ENCODE peak calls at places on chromosomes 4 and X, in four cellular contexts. One of them, this sample, is unnamed.

GRCh38 chrX:1323315-1323714 is 13.3 kb upstream of the IL3RA start:
- DNase-seq in stimulated activated CD8-positive, alpha-beta memory T cell treated with anti-CD3 and anti-CD28 coated beads, Interleukin-15, amount 100 ng/mL, for 4 hours: no peak
- DNase-seq in ovary: no peak
- DNase-seq in astrocyte of the hippocampus: no peak
- DNase-seq in this sample: no peak

GRCh38 chr4:52420330-52420729 is 238.8 kb downstream of the USP46 start:
- DNase-seq in astrocyte of the hippocampus: no peak
- DNase-seq in ovary: no peak
- DNase-seq in stimulated activated CD8-positive, alpha-beta memory T cell treated with anti-CD3 and anti-CD28 coated beads, Interleukin-15, amount 100 ng/mL, for 4 hours: no peak
- DNase-seq in this sample: no peak

GRCh38 chrX:72094894-72095293 is 36.8 kb downstream of the RTL5 start:
- DNase-seq in astrocyte of the hippocampus: peak; percentile 16
- DNase-seq in stimulated activated CD8-positive, alpha-beta memory T cell treated with anti-CD3 and anti-CD28 coated beads, Interleukin-15, amount 100 ng/mL, for 4 hours: peak; percentile 24
- DNase-seq in ovary: peak; percentile 62
- DNase-seq in this sample: no peak

GRCh38 chr4:48968814-48969213 is 17.3 kb upstream of the CWH43 start:
- DNase-seq in ovary: no peak
- DNase-seq in astrocyte of the hippocampus: peak; percentile 72
- DNase-seq in stimulated activated CD8-positive, alpha-beta memory T cell treated with anti-CD3 and anti-CD28 coated beads, Interleukin-15, amount 100 ng/mL, for 4 hours: no peak
- DNase-seq in this sample: no peak

GRCh38 chrX:16992902-16993301 is 46.4 kb downstream of the REPS2 start:
- DNase-seq in stimulated activated CD8-positive, alpha-beta memory T cell treated with anti-CD3 and anti-CD28 coated beads, Interleukin-15, amount 100 ng/mL, for 4 hours: no peak
- DNase-seq in ovary: no peak
- DNase-seq in astrocyte of the hippocampus: no peak
- DNase-seq in this sample: no peak

GRCh38 chr4:183686461-183686860 is 27.4 kb downstream of the TRAPPC11 start:
- DNase-seq in astrocyte of the hippocampus: no peak
- DNase-seq in stimulated activated CD8-positive, alpha-beta memory T cell treated with anti-CD3 and anti-CD28 coated beads, Interleukin-15, amount 100 ng/mL, for 4 hours: no peak
- DNase-seq in ovary: no peak
- DNase-seq in this sample: no peak

GRCh38 chr4:147378780-147379179 is 102.1 kb upstream of the EDNRA start:
- DNase-seq in ovary: no peak
- DNase-seq in astrocyte of the hippocampus: no peak
- DNase-seq in stimulated activated CD8-positive, alpha-beta memory T cell treated with anti-CD3 and anti-CD28 coated beads, Interleukin-15, amount 100 ng/mL, for 4 hours: no peak
- DNase-seq in this sample: no peak

GRCh38 chr4:37763164-37763444 is 63.4 kb upstream of the PGM2 start:
- DNase-seq in stimulated activated CD8-positive, alpha-beta memory T cell treated with anti-CD3 and anti-CD28 coated beads, Interleukin-15, amount 100 ng/mL, for 4 hours: no peak
- DNase-seq in ovary: no peak
- DNase-seq in astrocyte of the hippocampus: no peak
- DNase-seq in this sample: no peak

GRCh38 chr4:101019941-101020401 is 327.4 kb downstream of the PPP3CA start:
- DNase-seq in astrocyte of the hippocampus: no peak
- DNase-seq in ovary: no peak
- DNase-seq in stimulated activated CD8-positive, alpha-beta memory T cell treated with anti-CD3 and anti-CD28 coated beads, Interleukin-15, amount 100 ng/mL, for 4 hours: no peak
- DNase-seq in this sample: no peak

GRCh38 chr4:112967109-112967508 is 82.3 kb upstream of the ANK2 start:
- DNase-seq in stimulated activated CD8-positive, alpha-beta memory T cell treated with anti-CD3 and anti-CD28 coated beads, Interleukin-15, amount 100 ng/mL, for 4 hours: no peak
- DNase-seq in astrocyte of the hippocampus: no peak
- DNase-seq in ovary: no peak
- DNase-seq in this sample: no peak

GRCh38 chrX:154471870-154472684 is 7.0 kb downstream of the LAGE3 start:
- DNase-seq in astrocyte of the hippocampus: no peak
- DNase-seq in stimulated activated CD8-positive, alpha-beta memory T cell treated with anti-CD3 and anti-CD28 coated beads, Interleukin-15, amount 100 ng/mL, for 4 hours: no peak
- DNase-seq in ovary: peak; percentile 19
- DNase-seq in this sample: no peak

GRCh38 chr4:164081801-164082200 is 587.3 kb downstream of the TMA16 start:
- DNase-seq in stimulated activated CD8-positive, alpha-beta memory T cell treated with anti-CD3 and anti-CD28 coated beads, Interleukin-15, amount 100 ng/mL, for 4 hours: no peak
- DNase-seq in astrocyte of the hippocampus: no peak
- DNase-seq in ovary: no peak
- DNase-seq in this sample: no peak

GRCh38 chrX:24100713-24101112 is 46.0 kb downstream of the EIF2S3 start:
- DNase-seq in stimulated activated CD8-positive, alpha-beta memory T cell treated with anti-CD3 and anti-CD28 coated beads, Interleukin-15, amount 100 ng/mL, for 4 hours: no peak
- DNase-seq in ovary: no peak
- DNase-seq in astrocyte of the hippocampus: peak; percentile 11
- DNase-seq in this sample: no peak

GRCh38 chr4:76950052-76950845 is 697 bp downstream of the SEPTIN11 start:
- DNase-seq in astrocyte of the hippocampus: peak; percentile 77
- DNase-seq in stimulated activated CD8-positive, alpha-beta memory T cell treated with anti-CD3 and anti-CD28 coated beads, Interleukin-15, amount 100 ng/mL, for 4 hours: peak; percentile 36
- DNase-seq in ovary: peak; percentile 49
- DNase-seq in this sample: no peak

This sample was measured in cerebellar nuclear complex.